ENCODE peak calls at places on chromosomes 6 and 20, in ten cellular contexts. O is heart left ventricle; E is NCI-H1092 treated with DMSO at 0.1 percent for 48 hours; S is D721Med; Q is stimulated activated CD4-positive, alpha-beta T cell treated with anti-CD3 and anti-CD28 coated beads, Interleukin-4, amount 100 ng/mL, for 48 hours; H is stromal cell of bone marrow; U is HFFc6; X is lower leg skin; R is EH; N is CD4-positive, alpha-beta T cell. L is an unnamed sample.

GRCh38 chr6:41637179-41638001 is 878 bp upstream of the MDFI start:
- DNase-seq in O (no peak), E (no peak), S (no peak), Q (no peak), H (no peak), U (no peak), X (no peak), R (no peak), N (no peak), L (no peak)

GRCh38 chr20:1328680-1329330 is at the start of gene SDCBP2:
- DNase-seq in O (no peak), E (no peak), S (no peak), Q (no peak), H (no peak), U (no peak), X (peak; percentile 66), R (no peak), N (no peak), L (no peak)

GRCh38 chr20:25282796-25283195 is 34.9 kb downstream of the PYGB start:
- DNase-seq in O (no peak), E (no peak), S (no peak), Q (no peak), H (no peak), U (no peak), X (no peak), R (no peak), N (no peak), L (no peak)

GRCh38 chr6:1286972-1287600 is 24.8 kb upstream of the FOXQ1 start:
- DNase-seq in O (no peak), E (no peak), S (no peak), Q (no peak), H (peak; percentile 43), U (peak; percentile 91), X (no peak), R (peak; percentile 91), N (no peak), L (peak; percentile 86)

GRCh38 chr6:14467591-14467990 is 350.0 kb downstream of the CD83 start:
- DNase-seq in O (no peak), E (no peak), S (no peak), Q (no peak), H (peak; percentile 44), U (peak; percentile 58), X (no peak), R (peak; percentile 80), N (no peak), L (peak; percentile 67)

GRCh38 chr6:76839505-76839904 is 623.8 kb downstream of the HTR1B start:
- DNase-seq in O (no peak), E (no peak), S (no peak), Q (no peak), H (no peak), U (no peak), X (no peak), R (no peak), N (no peak), L (no peak)

GRCh38 chr6:41846666-41847237 is 48.4 kb downstream of the USP49 start:
- DNase-seq in O (peak; percentile 43), E (peak; percentile 45), S (peak; percentile 23), Q (peak; percentile 27), H (peak; percentile 93), U (peak; percentile 95), X (peak; percentile 72), R (peak; percentile 97), N (peak; percentile 18), L (peak; percentile 95)

GRCh38 chr20:6697228-6697972 is 70.1 kb upstream of the BMP2 start:
- DNase-seq in O (no peak), E (no peak), S (no peak), Q (no peak), H (no peak), U (no peak), X (no peak), R (no peak), N (no peak), L (no peak)

GRCh38 chr6:138160329-138161117 is 1.2 kb upstream of the ARFGEF3 start:
- DNase-seq in O (no peak), E (peak; percentile 47), S (no peak), Q (no peak), H (no peak), U (no peak), X (no peak), R (no peak), N (no peak), L (no peak)

GRCh38 chr6:157366648-157367047 is 14.3 kb upstream of the ZDHHC14 start:
- DNase-seq in O (no peak), E (no peak), S (no peak), Q (no peak), H (no peak), U (no peak), X (no peak), R (no peak), N (no peak), L (no peak)

GRCh38 chr6:30790734-30791383 is 46.5 kb upstream of the IER3 start:
- DNase-seq in O (no peak), E (no peak), S (no peak), Q (no peak), H (no peak), U (no peak), X (no peak), R (peak; percentile 20), N (no peak), L (no peak)

GRCh38 chr6:21935561-21936028 is 342.0 kb downstream of the SOX4 start:
- DNase-seq in O (no peak), E (no peak), S (no peak), Q (no peak), H (peak; percentile 70), U (peak; percentile 53), X (no peak), R (peak; percentile 75), N (no peak), L (peak; percentile 72)

GRCh38 chr6:2148748-2149147 is 96.7 kb downstream of the GMDS start:
- DNase-seq in O (no peak), E (no peak), S (no peak), Q (no peak), H (no peak), U (no peak), X (no peak), R (no peak), N (no peak), L (no peak)

GRCh38 chr6:17353440-17354175 is 39.8 kb upstream of the CAP2 start:
- DNase-seq in O (no peak), E (no peak), S (no peak), Q (no peak), H (no peak), U (no peak), X (no peak), R (no peak), N (no peak), L (no peak)

GRCh38 chr6:150142304-150142656 is 564 bp upstream of the PPP1R14C start:
- DNase-seq in O (no peak), E (no peak), S (no peak), Q (no peak), H (peak; percentile 72), U (peak; percentile 13), X (no peak), R (peak; percentile 65), N (no peak), L (peak; percentile 42)

GRCh38 chr6:14665827-14666724 is 548.5 kb downstream of the CD83 start:
- DNase-seq in O (no peak), E (no peak), S (no peak), Q (peak; percentile 49), H (peak; percentile 94), U (peak; percentile 92), X (peak; percentile 33), R (peak; percentile 97), N (no peak), L (peak; percentile 100)

GRCh38 chr6:40640591-40641293 is 53.6 kb upstream of the LRFN2 start:
- DNase-seq in O (no peak), E (no peak), S (no peak), Q (no peak), H (no peak), U (no peak), X (no peak), R (peak; percentile 1), N (peak; percentile 2), L (no peak)

GRCh38 chr6:95227301-95227700 is 350.0 kb upstream of the MANEA start:
- DNase-seq in O (no peak), E (peak; percentile 72), S (no peak), Q (no peak), H (no peak), U (no peak), X (no peak), R (no peak), N (no peak), L (no peak)

GRCh38 chr6:14270925-14271791 is 153.6 kb downstream of the CD83 start:
- DNase-seq in O (no peak), E (no peak), S (no peak), Q (peak; percentile 52), H (peak; percentile 79), U (peak; percentile 86), X (peak; percentile 81), R (peak; percentile 87), N (peak; percentile 12), L (peak; percentile 84)

GRCh38 chr6:15962449-15962764 is 166.5 kb upstream of the MYLIP start:
- DNase-seq in O (no peak), E (no peak), S (no peak), Q (no peak), H (peak; percentile 28), U (peak; percentile 59), X (no peak), R (peak; percentile 93), N (no peak), L (peak; percentile 73)

GRCh38 chr20:20237093-20237959 is 130.6 kb upstream of the INSM1 start:
- DNase-seq in O (peak; percentile 32), E (peak; percentile 77), S (no peak), Q (peak; percentile 28), H (peak; percentile 6), U (peak; percentile 2), X (peak; percentile 40), R (peak; percentile 40), N (no peak), L (peak; percentile 27)

GRCh38 chr6:1190361-1190760 is 121.5 kb upstream of the FOXQ1 start:
- DNase-seq in O (no peak), E (no peak), S (no peak), Q (no peak), H (peak; percentile 82), U (peak; percentile 94), X (no peak), R (peak; percentile 97), N (no peak), L (peak; percentile 89)

GRCh38 chr20:10090588-10091166 is 55.9 kb downstream of the ANKEF1 start:
- DNase-seq in O (peak; percentile 49), E (peak; percentile 80), S (no peak), Q (peak; percentile 1), H (peak; percentile 43), U (no peak), X (peak; percentile 40), R (peak; percentile 60), N (no peak), L (peak; percentile 71)

GRCh38 chr6:35521235-35521634 is 8.5 kb upstream of the TULP1 start:
- DNase-seq in O (no peak), E (no peak), S (no peak), Q (no peak), H (no peak), U (no peak), X (no peak), R (no peak), N (no peak), L (no peak)

GRCh38 chr6:332671-333070 is 40.4 kb downstream of the DUSP22 start:
- DNase-seq in O (no peak), E (no peak), S (no peak), Q (no peak), H (no peak), U (no peak), X (no peak), R (peak; percentile 10), N (no peak), L (peak; percentile 89)

GRCh38 chr20:20212675-20213096 is 155.2 kb upstream of the INSM1 start:
- DNase-seq in O (peak; percentile 63), E (peak; percentile 60), S (no peak), Q (no peak), H (no peak), U (no peak), X (no peak), R (no peak), N (no peak), L (no peak)

GRCh38 chr6:75579951-75580350 is 21.7 kb upstream of the SENP6 start:
- DNase-seq in O (no peak), E (no peak), S (no peak), Q (no peak), H (no peak), U (no peak), X (no peak), R (no peak), N (no peak), L (no peak)

GRCh38 chr20:35303735-35304431 is 11.7 kb upstream of the FAM83C start:
- DNase-seq in O (peak; percentile 74), E (peak; percentile 67), S (peak; percentile 78), Q (peak; percentile 82), H (peak; percentile 71), U (peak; percentile 74), X (peak; percentile 86), R (peak; percentile 89), N (peak; percentile 79), L (peak; percentile 91)